ENCODE peak calls at places on chromosomes 7 and 10, in seven cellular contexts. C is NB4, N is fibroblast of mammary gland, B is tibial artery, D is bronchial epithelial cell, U is AG04449, F is lung. W is an unnamed sample.
A peak's percentile ranks its signal among the peaks of the same experiment; 100 is the strongest.

GRCh38 chr7:139753079-139753692 is 24.6 kb downstream of the HIPK2 start:
- DNase-seq in B (no peak), U (no peak), C (no peak), F (no peak), N (peak; percentile 41), D (no peak), W (no peak)

GRCh38 chr7:45713669-45714520 is 139.7 kb downstream of the ADCY1 start:
- DNase-seq in B (no peak), F (peak; percentile 17), C (peak; percentile 2), U (no peak), D (no peak), N (no peak), W (no peak)

GRCh38 chr10:122102146-122102866 is 113.3 kb downstream of the TACC2 start:
- DNase-seq in B (no peak), N (no peak), C (no peak), F (no peak), U (no peak), D (no peak), W (no peak)

GRCh38 chr7:116820149-116820548 is 42.2 kb upstream of the CAPZA2 start:
- DNase-seq in C (no peak), D (no peak), B (no peak), U (no peak), F (no peak), N (no peak), W (no peak)

GRCh38 chr7:108461855-108462254 is 5.6 kb upstream of the NRCAM start:
- DNase-seq in B (no peak), F (no peak), N (peak; percentile 78), C (no peak), D (no peak), U (no peak), W (no peak)

GRCh38 chr10:68434657-68435056 is 27.6 kb upstream of the RUFY2 start:
- DNase-seq in N (peak; percentile 4), D (peak; percentile 86), C (no peak), B (no peak), U (no peak), F (no peak), W (no peak)

GRCh38 chr7:32506266-32507054 is 11.2 kb downstream of the AVL9 start:
- DNase-seq in D (peak; percentile 92), F (no peak), U (peak; percentile 84), C (peak; percentile 88), B (no peak), N (peak; percentile 94), W (no peak)

GRCh38 chr7:16817536-16817935 is 12.7 kb upstream of the AGR2 start:
- DNase-seq in F (no peak), C (no peak), U (no peak), D (peak; percentile 93), B (no peak), N (peak; percentile 53), W (no peak)

GRCh38 chr7:11182736-11183135 is 209.1 kb downstream of the PHF14 start:
- DNase-seq in F (no peak), C (no peak), D (peak; percentile 20), U (peak; percentile 28), B (no peak), N (no peak), W (no peak)

GRCh38 chr10:35304649-35305048 is 31.7 kb upstream of the CCNY start:
- DNase-seq in B (no peak), N (no peak), C (peak; percentile 8), D (no peak), F (no peak), U (no peak), W (no peak)

GRCh38 chr10:43214071-43214955 is 52.6 kb downstream of the RASGEF1A start:
- DNase-seq in B (no peak), U (no peak), D (peak; percentile 19), N (no peak), F (no peak), C (no peak), W (no peak)

GRCh38 chr7:32062150-32062549 is 8.1 kb downstream of the PDE1C start:
- DNase-seq in D (peak; percentile 2), F (peak; percentile 49), U (no peak), B (peak; percentile 82), N (peak; percentile 29), C (peak; percentile 52), W (no peak)

GRCh38 chr10:4946349-4946717 is 16.9 kb upstream of the AKR1C1 start:
- DNase-seq in B (no peak), D (no peak), U (no peak), C (no peak), N (no peak), F (no peak), W (no peak)

GRCh38 chr10:5447611-5448071 is 35.3 kb downstream of the NET1 start:
- DNase-seq in D (peak; percentile 31), C (peak; percentile 7), N (no peak), B (no peak), F (no peak), U (no peak), W (no peak)

GRCh38 chr10:13915710-13916109 is 328.9 kb downstream of the PRPF18 start:
- DNase-seq in C (no peak), D (no peak), B (no peak), F (no peak), U (no peak), N (no peak), W (no peak)

GRCh38 chr10:110361800-110362456 is 57.2 kb upstream of the SMNDC1 start:
- DNase-seq in D (no peak), U (no peak), B (no peak), C (no peak), N (no peak), F (no peak), W (no peak)

GRCh38 chr7:1391449-1391848 is 67.8 kb downstream of the MICALL2 start:
- DNase-seq in F (no peak), D (no peak), U (no peak), N (no peak), C (no peak), B (no peak), W (no peak)

GRCh38 chr10:62250594-62251198 is 17.9 kb downstream of the RTKN2 start:
- DNase-seq in U (no peak), B (no peak), C (no peak), N (peak; percentile 82), F (no peak), D (peak; percentile 97), W (peak; percentile 47)

GRCh38 chr10:86727459-86727858 is 29.0 kb upstream of the BMPR1A start:
- DNase-seq in D (no peak), U (no peak), F (no peak), B (peak; percentile 16), N (no peak), C (no peak), W (no peak)

GRCh38 chr7:151777913-151778670 is 98.8 kb downstream of the PRKAG2 start:
- DNase-seq in B (no peak), D (no peak), C (no peak), U (no peak), N (no peak), F (no peak), W (no peak)

GRCh38 chr7:151777511-151777880 is 99.4 kb downstream of the PRKAG2 start:
- DNase-seq in N (no peak), C (no peak), U (no peak), B (no peak), F (no peak), D (no peak), W (no peak)

GRCh38 chr7:151781161-151781845 is 95.6 kb downstream of the PRKAG2 start:
- DNase-seq in U (no peak), C (no peak), N (no peak), F (no peak), B (no peak), D (no peak), W (no peak)

GRCh38 chr7:151780626-151781025 is 96.3 kb downstream of the PRKAG2 start:
- DNase-seq in N (no peak), C (no peak), B (no peak), D (no peak), U (no peak), F (no peak), W (no peak)

DNA sequence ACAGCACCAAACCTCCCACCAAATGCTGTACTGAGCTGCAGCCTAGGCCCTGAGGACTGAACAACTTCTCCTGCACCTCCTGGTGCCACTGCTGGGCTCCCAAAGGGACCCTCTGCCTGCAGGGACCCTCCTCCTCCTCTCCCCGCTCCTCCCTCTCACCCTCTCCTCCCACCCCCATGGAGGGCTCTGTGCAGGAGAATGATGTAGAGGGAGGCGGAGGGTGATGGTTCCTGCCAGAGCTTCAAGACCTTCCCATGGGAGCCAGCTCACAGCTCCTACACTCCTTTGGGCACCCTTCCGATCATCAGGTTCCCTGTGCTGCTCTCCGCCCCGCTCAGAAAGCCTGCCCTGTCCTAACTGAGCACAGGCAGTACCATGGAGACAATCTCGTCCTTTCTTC is 97.7 kb downstream of the PRKAG2 start:
- DNase-seq in D (no peak), B (no peak), F (no peak), N (no peak), C (no peak), U (no peak), W (no peak)
- TF ChIP-seq CTCF in D (no peak), B (no peak), F (no peak), N (no peak), C (no peak), U (no peak), W (no peak)

GRCh38 chr10:103931603-103932002 is 13.6 kb upstream of the STN1 start:
- DNase-seq in B (no peak), C (no peak), F (no peak), U (no peak), N (no peak), D (no peak), W (no peak)
- TF ChIP-seq CTCF in B (no peak), C (no peak), F (no peak), U (no peak), N (no peak), D (no peak), W (no peak)

DNA sequence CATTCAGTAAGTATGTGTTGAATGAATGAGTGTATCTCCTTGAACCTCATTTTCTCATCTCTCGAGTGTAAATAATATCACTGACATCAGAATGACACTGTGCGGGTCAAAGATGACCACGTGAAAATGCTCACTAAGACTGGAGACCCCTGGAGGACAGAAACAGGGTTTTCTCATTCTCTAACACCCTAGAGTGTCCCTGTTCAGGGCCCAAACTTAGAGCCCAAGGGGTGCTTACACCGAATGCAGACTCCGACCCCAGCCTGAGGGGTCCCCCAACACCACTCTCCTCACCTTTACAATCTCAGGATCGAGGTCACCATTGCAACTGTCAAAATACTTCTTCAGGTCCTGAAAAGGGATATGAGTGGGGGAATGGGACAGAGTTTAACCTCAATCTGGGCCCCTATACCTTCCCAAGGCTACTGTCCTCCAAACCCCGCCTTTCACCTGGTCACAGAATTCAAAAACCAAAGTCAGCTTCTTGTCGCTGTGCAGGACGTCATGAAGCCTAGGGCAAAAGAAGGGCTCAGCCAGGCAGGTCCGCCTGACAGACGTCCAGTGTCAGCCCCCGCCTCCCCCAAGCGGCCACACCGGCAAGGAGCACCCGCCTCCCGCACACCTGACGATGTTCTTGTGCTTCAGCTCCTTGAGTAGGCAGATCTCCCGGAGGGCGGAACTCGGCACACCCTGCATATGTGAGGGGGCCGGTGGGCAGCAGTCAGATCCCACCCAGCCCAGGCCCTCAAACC is 1.2 kb downstream of the CDK5 start:
- DNase-seq in U (no peak), N (no peak), B (no peak), C (no peak), D (no peak), F (no peak), W (no peak)
- TF ChIP-seq CTCF in U (no peak), N (no peak), B (no peak), C (no peak), D (peak; percentile 25), F (no peak), W (no peak)

DNA sequence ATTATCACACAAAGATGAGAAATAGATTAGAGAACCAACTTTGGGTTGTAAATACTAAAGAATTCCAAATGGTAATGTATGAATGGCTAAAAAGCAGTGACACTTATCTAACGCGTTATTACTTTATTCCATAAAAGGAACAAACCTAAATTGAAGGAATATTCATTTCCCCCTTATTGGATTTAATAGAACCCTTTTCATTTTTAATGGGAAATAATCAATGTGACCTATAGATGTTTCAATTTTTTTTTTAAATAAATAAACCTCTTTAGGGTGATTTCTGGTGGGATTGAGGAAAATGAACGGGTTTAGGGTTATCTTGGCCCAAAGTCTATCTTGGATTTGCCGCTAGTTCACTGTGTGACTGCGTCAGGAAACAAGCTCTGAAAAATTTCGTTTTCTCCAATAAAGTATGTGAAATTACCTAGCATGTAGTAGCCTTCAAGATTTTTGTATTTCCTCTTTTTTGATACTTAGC is 1.9 kb upstream of the ACBD5 start:
- DNase-seq in B (no peak), D (no peak), F (no peak), N (no peak), U (no peak), C (no peak), W (no peak)
- TF ChIP-seq CTCF in B (no peak), D (no peak), F (no peak), N (no peak), U (no peak), C (no peak), W (no peak)